ENCODE peak calls at places on chromosomes 13 and 19, in eight cellular contexts. F, W, M, P, I, K, R and E are unnamed samples. For H3K4me1, the result is how much of the 10 kb centered on the place peaks cover.

GRCh38 chr13:39542361-39542760 is 60.6 kb downstream of the LHFPL6 start:
- DNase-seq in F (no peak), M (no peak), K (no peak), W (no peak), P (no peak), I (no peak), R (no peak), E (no peak)

GRCh38 chr19:20503536-20503935 is 62.0 kb downstream of the ZNF737 start:
- DNase-seq in I (peak), M (peak), P (no peak), W (no peak), F (no peak), K (no peak), R (no peak), E (no peak)

GRCh38 chr19:13781547-13781946 is 7.3 kb downstream of the C19orf53 start:
- DNase-seq in W (no peak), P (peak), I (peak), K (no peak), R (no peak), F (no peak), M (peak), E (no peak)

GRCh38 chr13:97928306-97928705 is 25.2 kb upstream of the IPO5 start:
- DNase-seq in K (no peak), M (no peak), P (no peak), F (no peak), R (no peak), W (no peak), I (no peak), E (no peak)

GRCh38 chr13:101799196-101799595 is 346.7 kb downstream of the ITGBL1 start:
- DNase-seq in M (no peak), R (no peak), K (no peak), W (no peak), I (no peak), F (no peak), P (no peak), E (no peak)

GRCh38 chr13:25330541-25330940 is 29.1 kb downstream of the NUP58 start:
- DNase-seq in K (no peak), P (no peak), F (no peak), M (no peak), R (no peak), W (no peak), I (no peak), E (no peak)

GRCh38 chr13:79987761-79988160 is 353.2 kb downstream of the SPRY2 start:
- DNase-seq in M (no peak), R (no peak), P (no peak), W (no peak), I (no peak), F (no peak), K (no peak), E (no peak)

GRCh38 chr13:46751811-46752635 is 44.9 kb downstream of the ESD start:
- DNase-seq in I (no peak), R (no peak), M (no peak), F (peak), K (no peak), P (no peak), W (peak), E (no peak)

GRCh38 chr19:42090687-42091086 is 14.7 kb downstream of the ZNF574 start:
- DNase-seq in I (no peak), M (no peak), P (no peak), F (no peak), W (no peak), K (no peak), R (no peak), E (no peak)

GRCh38 chr19:7993560-7993959 is 11.9 kb downstream of the ELAVL1 start:
- DNase-seq in P (no peak), I (no peak), F (no peak), R (no peak), W (no peak), M (no peak), K (no peak), E (no peak)

GRCh38 chr13:50594276-50594970 is 249.1 kb downstream of the DLEU7 start:
- DNase-seq in F (peak), K (no peak), W (peak), I (no peak), M (no peak), P (no peak), R (no peak), E (peak)

GRCh38 chr13:57633950-57634828 is 2.6 kb downstream of the PCDH17 start:
- DNase-seq in M (no peak), I (peak), W (no peak), F (no peak), R (no peak), K (no peak), P (no peak), E (no peak)

GRCh38 chr19:41564515-41565383 is 11.2 kb upstream of the CEACAM21 start:
- DNase-seq in I (no peak), K (no peak), M (no peak), W (no peak), R (no peak), F (no peak), P (no peak), E (no peak)

GRCh38 chr19:46225558-46226004 is 4.0 kb upstream of the IGFL1 start:
- DNase-seq in F (no peak), P (no peak), K (no peak), I (no peak), W (peak), R (no peak), M (peak), E (peak)

GRCh38 chr19:35176183-35176570 is 21.6 kb downstream of the FXYD5 start:
- DNase-seq in P (no peak), F (no peak), R (no peak), K (no peak), W (no peak), I (no peak), M (no peak), E (no peak)

GRCh38 chr19:41707502-41707812 is 969 bp upstream of the CEACAM5 start:
- DNase-seq in W (no peak), K (no peak), I (no peak), F (no peak), P (no peak), R (peak), M (no peak), E (peak)

GRCh38 chr13:113879506-113880360 is 15.9 kb upstream of the GAS6 start:
- DNase-seq in F (no peak), R (no peak), I (peak), P (no peak), K (no peak), M (no peak), W (no peak), E (no peak)

GRCh38 chr13:73681779-73682178 is 452.4 kb downstream of the KLF12 start:
- DNase-seq in K (no peak), W (no peak), F (no peak), P (no peak), I (no peak), M (no peak), R (no peak), E (no peak)

GRCh38 chr19:10076535-10076934 is 9.6 kb upstream of the SHFL start:
- DNase-seq in R (no peak), P (no peak), F (no peak), K (no peak), W (no peak), M (no peak), I (no peak), E (no peak)

GRCh38 chr19:10078329-10078728 is 7.8 kb upstream of the SHFL start:
- DNase-seq in F (no peak), M (no peak), W (no peak), K (no peak), P (no peak), R (no peak), I (no peak), E (no peak)

GRCh38 chr19:10083911-10084310 is 2.2 kb upstream of the SHFL start:
- DNase-seq in I (no peak), K (no peak), W (no peak), M (no peak), F (no peak), P (no peak), R (no peak), E (no peak)

GRCh38 chr19:10074153-10074552 is 12.0 kb upstream of the SHFL start:
- DNase-seq in W (peak), P (no peak), M (peak), R (no peak), K (no peak), I (no peak), F (peak), E (no peak)

DNA sequence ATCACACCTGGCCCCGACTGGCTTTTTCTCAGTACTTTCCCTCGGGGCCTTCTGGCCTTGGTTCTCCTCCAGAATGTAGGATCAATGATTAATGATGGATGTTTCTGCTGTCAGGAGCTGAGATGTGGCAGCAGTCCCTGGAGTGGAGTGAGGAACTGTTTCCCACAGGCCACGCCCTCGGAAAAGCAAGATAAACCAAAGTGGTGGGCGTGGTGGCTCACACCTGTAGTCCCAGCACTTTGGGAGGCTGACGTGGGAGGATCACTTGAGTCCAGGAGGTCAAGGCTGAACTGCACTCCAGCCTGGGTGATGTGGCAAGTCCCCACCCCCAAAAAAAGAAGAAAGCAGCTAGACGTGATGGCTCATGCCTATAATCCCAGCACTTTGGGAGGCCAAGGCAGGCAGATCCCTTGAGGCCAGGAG is 7.1 kb upstream of the SHFL start:
- DNase-seq in I (no peak), M (no peak), W (no peak), R (no peak), K (no peak), F (no peak), P (no peak), E (no peak)
- H3K4me1 ChIP-seq in I (under half), M (under half), W (under half), R (under half), K (under half), F (under half), P (under half), E (under half)

DNA sequence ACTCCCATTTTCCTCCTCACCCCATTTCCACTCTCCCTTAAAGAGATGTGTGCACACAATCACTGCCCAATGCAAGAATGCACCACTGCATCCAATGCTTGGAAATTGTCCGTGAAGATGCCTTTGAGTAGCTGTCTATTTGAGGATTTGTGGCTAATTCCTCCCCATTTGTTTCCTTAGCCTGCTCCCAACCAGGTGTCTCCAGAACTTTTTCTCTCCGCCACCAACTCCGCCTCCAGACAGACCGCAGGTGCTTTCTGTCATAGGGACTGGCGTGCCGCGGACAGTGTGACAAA is 485 bp upstream of the TM9SF2 start:
- DNase-seq in I (no peak), R (no peak), W (no peak), F (no peak), P (no peak), M (no peak), K (no peak), E (no peak)
- H3K4me1 ChIP-seq in I (under half), R (under half), W (half or more), F (under half), P (under half), M (under half), K (under half), E (under half)

GRCh38 chr19:1379961-1380489 is 3.7 kb upstream of the NDUFS7 start:
- DNase-seq in I (no peak), W (no peak), F (no peak), P (no peak), M (no peak), R (no peak), K (no peak), E (no peak)

GRCh38 chr19:1383014-1383310 is 745 bp upstream of the NDUFS7 start:
- DNase-seq in I (no peak), K (no peak), W (no peak), F (no peak), M (no peak), R (peak), P (no peak), E (no peak)

GRCh38 chr19:1384085-1384462 is 367 bp downstream of the NDUFS7 start:
- DNase-seq in P (no peak), I (no peak), F (no peak), R (no peak), W (no peak), K (no peak), M (no peak), E (no peak)

GRCh38 chr19:1383311-1384084 is at the start of gene NDUFS7:
- DNase-seq in W (peak), I (peak), R (peak), P (peak), F (peak), M (peak), K (peak), E (peak)

GRCh38 chr19:1382250-1382649 is 1.5 kb upstream of the NDUFS7 start:
- DNase-seq in P (no peak), F (no peak), K (no peak), M (no peak), I (no peak), W (no peak), R (no peak), E (no peak)
- H3K4me1 ChIP-seq in P (under half), F (under half), K (under half), M (under half), I (under half), W (under half), R (under half), E (under half)

GRCh38 chr13:99359493-99359892 is 52.3 kb upstream of the GPR183 start:
- DNase-seq in W (no peak), F (no peak), P (no peak), R (no peak), M (no peak), I (no peak), K (no peak), E (no peak)

GRCh38 chr13:99356216-99357089 is 49.3 kb upstream of the GPR183 start:
- DNase-seq in P (peak), W (peak), K (no peak), I (peak), M (peak), R (no peak), F (peak), E (no peak)

GRCh38 chr13:99357149-99357596 is 50.0 kb upstream of the GPR183 start:
- DNase-seq in P (no peak), R (no peak), W (no peak), I (peak), M (peak), F (peak), K (no peak), E (no peak)

GRCh38 chr13:99355267-99356215 is 48.3 kb upstream of the GPR183 start:
- DNase-seq in K (no peak), P (no peak), W (no peak), M (no peak), I (no peak), F (no peak), R (no peak), E (peak)

GRCh38 chr13:99357920-99358319 is 50.7 kb upstream of the GPR183 start:
- DNase-seq in W (no peak), F (no peak), I (no peak), R (no peak), P (no peak), K (no peak), M (no peak), E (no peak)
- H3K4me1 ChIP-seq in W (under half), F (half or more), I (under half), R (under half), P (under half), K (under half), M (under half), E (under half)

DNA sequence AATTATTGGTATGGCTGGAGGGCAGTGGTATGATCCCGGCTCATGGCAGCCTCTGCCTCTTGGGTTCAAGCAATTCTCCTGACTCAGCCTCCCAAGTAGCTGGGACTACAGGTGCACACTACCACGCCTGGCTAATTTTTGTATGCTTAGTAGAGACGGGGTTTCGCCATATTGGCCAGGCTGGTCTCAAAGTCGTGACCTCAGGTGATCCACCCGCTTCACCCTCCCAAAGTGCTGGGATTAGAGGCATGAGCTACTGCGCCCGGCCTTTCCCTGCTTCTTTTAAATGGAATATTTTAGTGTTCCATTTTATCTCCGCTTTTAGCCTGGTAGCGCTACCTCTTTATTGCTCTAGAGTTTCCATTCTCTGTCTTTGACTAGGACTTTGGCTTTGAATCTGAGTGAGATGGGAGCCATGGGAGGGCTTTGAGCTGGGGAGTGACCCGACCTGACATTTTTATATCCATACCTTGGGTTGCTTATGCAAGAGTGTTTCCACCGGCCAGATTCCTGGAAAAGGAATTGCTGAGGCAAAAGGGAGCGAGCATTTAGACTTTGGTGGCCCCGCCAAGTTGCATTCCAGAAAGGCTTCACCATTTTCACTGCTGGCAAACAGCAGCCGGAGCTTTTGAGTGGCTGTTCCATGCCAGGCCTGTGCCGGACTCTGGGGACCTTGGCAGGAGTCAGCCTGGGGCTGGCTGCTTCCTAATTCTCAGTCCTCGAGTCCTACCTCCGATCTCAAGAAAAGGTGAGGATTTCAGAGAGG is 22.9 kb downstream of the BICRA start:
- DNase-seq in P (no peak), R (no peak), K (no peak), W (no peak), I (no peak), F (no peak), M (no peak), E (peak)
- H3K4me1 ChIP-seq in P (under half), R (under half), K (under half), W (under half), I (under half), F (under half), M (under half), E (half or more)

GRCh38 chr19:1621574-1621973 is 16.3 kb upstream of the UQCR11 start:
- DNase-seq in F (no peak), K (no peak), W (no peak), P (no peak), R (no peak), M (no peak), I (no peak), E (no peak)
- H3K4me1 ChIP-seq in F (under half), K (under half), W (under half), P (under half), R (under half), M (under half), I (under half), E (under half)

GRCh38 chr19:55372316-55373081 is 2.2 kb upstream of the IL11 start:
- DNase-seq in I (no peak), K (no peak), M (peak), W (no peak), F (no peak), R (peak), P (no peak), E (peak)
- H3K4me1 ChIP-seq in I (under half), K (under half), M (under half), W (under half), F (under half), R (half or more), P (under half), E (under half)